ENCODE peak calls at places on chromosomes 7 and 10, in seven cellular contexts. J, V, B, G, I, N and H are unnamed samples.

GRCh38 chr10:97584798-97585438 is 729 bp downstream of the HOGA1 start:
- DNase-seq in J (peak; percentile 18), V (no peak), B (no peak), G (no peak), I (peak; percentile 18), N (no peak), H (no peak)

GRCh38 chr7:24138366-24138765 is 145.6 kb upstream of the NPY start:
- DNase-seq in J (no peak), V (no peak), B (no peak), G (no peak), I (peak; percentile 59), N (no peak), H (no peak)

GRCh38 chr10:78177013-78177370 is 143.3 kb downstream of the RPS24 start:
- DNase-seq in J (no peak), V (no peak), B (no peak), G (no peak), I (no peak), N (no peak), H (no peak)

GRCh38 chr10:124074471-124075109 is 18.8 kb downstream of the CHST15 start:
- DNase-seq in J (no peak), V (no peak), B (no peak), G (no peak), I (no peak), N (no peak), H (no peak)

GRCh38 chr10:20836401-20836800 is 60.7 kb downstream of the NEBL start:
- DNase-seq in J (no peak), V (no peak), B (no peak), G (no peak), I (no peak), N (no peak), H (no peak)

GRCh38 chr7:94375167-94375566 is 19.5 kb upstream of the COL1A2 start:
- DNase-seq in J (no peak), V (no peak), B (no peak), G (no peak), I (no peak), N (no peak), H (no peak)

GRCh38 chr7:79453558-79454324 is at the start of gene MAGI2:
- DNase-seq in J (peak; percentile 41), V (no peak), B (no peak), G (no peak), I (peak; percentile 94), N (no peak), H (no peak)

GRCh38 chr10:58925381-58925780 is 251.1 kb upstream of the PHYHIPL start:
- DNase-seq in J (no peak), V (no peak), B (no peak), G (no peak), I (no peak), N (no peak), H (no peak)

GRCh38 chr7:32535303-32535702 is 40.0 kb downstream of the AVL9 start:
- DNase-seq in J (no peak), V (no peak), B (no peak), G (no peak), I (no peak), N (no peak), H (no peak)

DNA sequence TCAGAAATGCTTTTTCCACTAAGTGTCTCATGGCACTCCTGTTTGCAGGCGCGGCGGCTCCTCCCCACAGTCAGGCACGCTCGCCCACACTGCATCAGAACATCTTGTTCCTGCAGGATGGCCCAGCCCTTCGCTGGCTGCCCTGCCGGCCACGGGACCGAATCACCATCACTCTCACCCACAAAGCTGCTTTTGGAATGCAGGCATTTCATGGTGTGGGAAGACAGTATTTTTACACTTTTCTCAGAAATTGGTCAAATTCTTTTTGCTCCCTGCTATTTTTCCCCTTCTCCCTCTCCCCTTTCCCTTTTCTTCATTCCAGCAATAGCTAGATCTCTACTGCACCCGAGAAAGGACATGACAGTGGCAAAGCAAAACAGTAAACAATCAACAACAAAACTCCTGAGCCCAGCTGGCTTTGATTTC is 176.0 kb upstream of the TNS3 start:
- DNase-seq in J (no peak), V (no peak), B (no peak), G (no peak), I (no peak), N (no peak), H (peak; percentile 60)
- TF ChIP-seq JUND in J (no peak), V (no peak), B (no peak), G (no peak), I (no peak), N (no peak), H (no peak)

DNA sequence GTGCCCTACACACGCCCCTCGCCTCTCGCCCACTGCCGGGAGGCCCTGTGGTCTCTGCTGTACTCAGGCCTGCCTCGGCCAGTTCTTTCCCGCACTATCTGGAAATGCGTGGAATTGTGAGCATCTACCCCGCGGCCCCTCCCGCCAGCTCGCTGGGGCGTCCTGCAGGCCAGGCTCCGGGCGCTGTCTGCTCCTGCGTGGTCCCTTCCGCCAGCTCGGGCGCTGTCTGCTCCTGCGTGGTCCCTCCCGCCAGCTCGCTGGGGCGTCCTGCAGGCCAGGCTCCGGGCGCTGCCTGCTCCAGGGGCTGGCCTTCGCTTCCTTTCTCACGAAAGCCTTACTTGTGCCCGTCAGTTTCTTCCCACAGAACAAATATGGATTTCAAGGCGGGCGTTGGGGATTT is 14.9 kb downstream of the GET4 start:
- DNase-seq in J (no peak), V (no peak), B (no peak), G (no peak), I (no peak), N (no peak), H (no peak)
- TF ChIP-seq JUND in J (no peak), V (no peak), B (no peak), G (no peak), I (no peak), N (no peak), H (no peak)

GRCh38 chr10:74511051-74511450 is 315.3 kb upstream of the KAT6B start:
- DNase-seq in J (no peak), V (no peak), B (no peak), G (no peak), I (no peak), N (no peak), H (no peak)
- TF ChIP-seq JUND in J (no peak), V (no peak), B (no peak), G (no peak), I (no peak), N (no peak), H (no peak)

DNA sequence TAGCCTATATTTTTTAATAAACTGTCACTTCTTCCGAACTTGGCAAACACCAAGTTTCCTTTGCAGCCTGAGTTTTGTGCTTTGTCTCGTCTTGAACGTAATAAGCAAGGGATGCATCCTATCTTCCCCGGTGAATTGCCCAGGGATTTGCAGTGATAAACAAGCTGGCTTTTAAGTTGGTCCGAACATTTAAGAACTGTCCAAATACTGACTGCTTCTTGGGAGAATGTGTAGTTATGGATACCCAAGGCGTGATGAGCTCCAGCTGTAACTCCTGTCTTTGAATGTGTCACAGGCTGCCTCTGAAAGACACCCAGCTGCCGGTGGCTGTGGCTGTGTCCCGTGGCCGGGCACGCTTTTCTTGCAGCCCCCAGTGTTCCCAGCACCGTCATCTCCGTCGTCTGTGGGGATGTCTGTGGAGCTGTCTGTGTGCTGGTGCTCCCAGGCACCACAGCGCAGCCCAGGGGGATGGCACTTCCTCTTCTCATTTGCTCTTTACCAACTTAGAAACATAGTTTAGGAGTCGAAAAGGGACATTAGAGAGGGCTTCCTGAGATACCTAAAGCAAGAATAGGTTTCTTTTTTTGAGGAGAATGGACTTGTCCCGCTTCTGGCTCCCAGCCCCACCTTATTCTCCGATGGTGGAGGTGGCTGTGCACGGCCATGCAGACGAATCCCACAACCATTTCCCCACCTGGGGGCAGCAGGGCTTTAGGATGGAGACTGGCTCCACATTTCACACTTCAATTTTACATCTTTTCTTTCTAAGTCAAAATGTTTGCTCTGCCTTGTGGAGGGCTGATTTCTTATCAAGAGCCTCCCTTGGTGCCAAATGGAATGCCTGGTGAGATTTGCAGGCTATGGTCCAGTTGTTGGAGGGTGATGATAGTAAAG is 118.2 kb downstream of the GLRX3 start:
- DNase-seq in J (no peak), V (no peak), B (no peak), G (no peak), I (no peak), N (no peak), H (no peak)
- TF ChIP-seq JUND in J (no peak), V (no peak), B (no peak), G (no peak), I (no peak), N (no peak), H (no peak)

GRCh38 chr7:157470017-157470322 is 133.2 kb downstream of the DNAJB6 start:
- DNase-seq in J (no peak), V (no peak), B (no peak), G (no peak), I (no peak), N (no peak), H (no peak)

GRCh38 chr7:157472311-157473050 is 135.7 kb downstream of the DNAJB6 start:
- DNase-seq in J (no peak), V (no peak), B (no peak), G (no peak), I (no peak), N (no peak), H (no peak)

GRCh38 chr7:157470699-157471098 is 133.9 kb downstream of the DNAJB6 start:
- DNase-seq in J (no peak), V (no peak), B (no peak), G (no peak), I (no peak), N (no peak), H (no peak)

GRCh38 chr7:157473051-157473569 is 136.3 kb downstream of the DNAJB6 start:
- DNase-seq in J (no peak), V (no peak), B (no peak), G (no peak), I (no peak), N (no peak), H (no peak)

GRCh38 chr7:157471259-157472125 is 134.7 kb downstream of the DNAJB6 start:
- DNase-seq in J (no peak), V (no peak), B (no peak), G (no peak), I (no peak), N (no peak), H (no peak)
- TF ChIP-seq JUND in J (no peak), V (no peak), B (no peak), G (no peak), I (no peak), N (no peak), H (no peak)

GRCh38 chr7:36916619-36917018 is 192.3 kb upstream of the AOAH start:
- DNase-seq in J (no peak), V (no peak), B (no peak), G (no peak), I (no peak), N (no peak), H (no peak)
- TF ChIP-seq JUND in J (no peak), V (no peak), B (no peak), G (no peak), I (no peak), N (no peak), H (no peak)

GRCh38 chr7:128351296-128352123 is 7.8 kb upstream of the RBM28 start:
- DNase-seq in J (no peak), V (no peak), B (no peak), G (no peak), I (peak; percentile 48), N (no peak), H (no peak)
- TF ChIP-seq JUND in J (no peak), V (no peak), B (no peak), G (no peak), I (no peak), N (no peak), H (no peak)